ENCODE peak calls at places on chromosomes 3 and 15, in eight cellular contexts. M is sigmoid colon, I is hepatocyte, R is SK-N-MC, P is right cardiac atrium, C is PC-9, E is heart left ventricle, V is pancreas. L is an unnamed sample. For H3K9me3, the result is how much of the 10 kb centered on the place peaks cover.

GRCh38 chr15:33016405-33017024 is 178.0 kb downstream of the FMN1 start:
- DNase-seq in R (no peak), I (no peak), V (no peak), C (no peak), E (no peak), M (no peak), P (no peak), L (no peak)

GRCh38 chr3:94862703-94863102 is 799.8 kb downstream of the NSUN3 start:
- DNase-seq in R (no peak), C (no peak), P (no peak), E (no peak), V (peak), M (no peak), I (peak), L (no peak)

GRCh38 chr15:66184492-66184891 is 69.1 kb downstream of the MEGF11 start:
- DNase-seq in V (no peak), R (no peak), M (no peak), P (no peak), I (no peak), C (no peak), E (no peak), L (no peak)

GRCh38 chr3:52435246-52436101 is 9.4 kb downstream of the SEMA3G start:
- DNase-seq in R (no peak), P (no peak), C (no peak), V (no peak), I (no peak), M (peak), E (no peak), L (no peak)

GRCh38 chr15:84570164-84570692 is 30.6 kb upstream of the ZSCAN2 start:
- DNase-seq in M (peak), R (no peak), I (peak), P (peak), V (peak), E (peak), C (peak), L (peak)

GRCh38 chr3:138367912-138368311 is 19.5 kb downstream of the MRAS start:
- DNase-seq in V (no peak), E (peak), C (no peak), P (peak), I (no peak), M (peak), R (no peak), L (peak)

GRCh38 chr3:127072221-127072771 is 89.4 kb downstream of the PLXNA1 start:
- DNase-seq in E (no peak), V (no peak), R (no peak), C (no peak), M (peak), P (no peak), I (no peak), L (no peak)

GRCh38 chr15:64216722-64217428 is 54.1 kb upstream of the PPIB start:
- DNase-seq in I (peak), P (peak), E (no peak), M (no peak), C (no peak), V (peak), R (no peak), L (no peak)

GRCh38 chr3:120147072-120147871 is 53.0 kb upstream of the GSK3B start:
- DNase-seq in C (peak), E (no peak), V (no peak), R (no peak), P (no peak), M (no peak), I (peak), L (no peak)

GRCh38 chr3:179410317-179410716 is 41.0 kb downstream of the GNB4 start:
- DNase-seq in E (no peak), V (no peak), C (no peak), P (no peak), R (no peak), I (no peak), M (no peak), L (no peak)

GRCh38 chr3:78134496-78134895 is 1094.6 kb downstream of the ROBO2 start:
- DNase-seq in V (no peak), C (no peak), M (no peak), I (no peak), P (no peak), E (no peak), R (no peak), L (no peak)

GRCh38 chr3:94440767-94441493 is 378.1 kb downstream of the NSUN3 start:
- DNase-seq in M (no peak), P (no peak), R (no peak), I (peak), V (no peak), C (no peak), E (no peak), L (no peak)

GRCh38 chr3:179146911-179147570 is 1.1 kb upstream of the PIK3CA start:
- DNase-seq in M (no peak), E (peak), P (no peak), I (peak), C (peak), V (peak), R (peak), L (no peak)

GRCh38 chr3:37308247-37308646 is 133.9 kb upstream of the LRRFIP2 start:
- DNase-seq in I (peak), P (no peak), M (no peak), E (no peak), R (peak), C (no peak), V (no peak), L (no peak)

GRCh38 chr3:54433846-54434245 is 311.5 kb downstream of the CACNA2D3 start:
- DNase-seq in I (peak), V (no peak), M (no peak), C (no peak), R (no peak), P (no peak), E (no peak), L (no peak)

GRCh38 chr15:73866881-73867410 is 6.4 kb upstream of the TBC1D21 start:
- DNase-seq in I (no peak), V (no peak), E (no peak), C (no peak), M (no peak), R (no peak), P (no peak), L (no peak)

GRCh38 chr3:125443923-125444322 is 68.8 kb upstream of the ZNF148 start:
- DNase-seq in I (no peak), E (no peak), R (no peak), V (no peak), M (no peak), C (no peak), P (no peak), L (no peak)

GRCh38 chr3:129233538-129233937 is 15.9 kb upstream of the COPG1 start:
- DNase-seq in M (peak), V (no peak), P (no peak), E (peak), C (no peak), I (no peak), R (no peak), L (peak)

GRCh38 chr15:76448755-76449154 is 112.2 kb downstream of the ISL2 start:
- DNase-seq in I (no peak), R (no peak), M (no peak), E (no peak), P (no peak), C (no peak), V (no peak), L (no peak)

GRCh38 chr3:188349276-188349962 is 195.5 kb downstream of the LPP start:
- DNase-seq in M (no peak), E (no peak), V (no peak), P (peak), C (no peak), I (no peak), R (no peak), L (no peak)

GRCh38 chr15:95247068-95247984 is 1016.0 kb downstream of the MCTP2 start:
- DNase-seq in M (no peak), C (peak), E (no peak), R (no peak), V (no peak), P (no peak), I (peak), L (no peak)

GRCh38 chr3:7913283-7913682 is 588.3 kb upstream of the LMCD1 start:
- DNase-seq in E (no peak), P (no peak), I (no peak), V (no peak), R (no peak), M (no peak), C (no peak), L (no peak)

GRCh38 chr15:64681424-64682024 is 93.9 kb downstream of the RBPMS2 start:
- DNase-seq in R (no peak), E (no peak), C (peak), M (no peak), V (peak), P (no peak), I (peak), L (peak)

GRCh38 chr3:51393096-51393495 is 2.0 kb downstream of the RBM15B start:
- DNase-seq in V (no peak), I (no peak), R (no peak), E (no peak), P (no peak), C (no peak), M (no peak), L (no peak)

DNA sequence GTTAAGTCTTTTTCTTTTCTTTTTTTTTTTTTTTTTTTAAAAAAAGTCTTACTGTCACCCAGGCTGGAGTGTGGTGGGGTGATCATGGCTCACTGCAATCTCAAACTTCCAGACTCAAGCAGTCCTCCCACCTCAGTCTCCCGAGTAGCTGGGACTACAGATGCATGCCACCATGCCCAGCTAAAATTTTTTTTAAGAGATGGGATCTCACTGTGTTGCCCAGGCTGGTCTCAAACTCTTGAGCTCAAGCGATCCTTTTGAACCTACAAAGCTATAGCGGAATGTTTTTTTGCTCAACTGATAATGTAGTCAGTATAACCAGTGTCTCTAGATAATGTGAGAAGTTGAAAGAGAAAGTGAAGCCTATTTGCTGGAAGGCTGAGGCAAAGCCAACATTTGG is 3.9 kb upstream of the IGF2BP2 start:
- DNase-seq in P (no peak), C (no peak), V (no peak), M (no peak), E (no peak), R (no peak), I (no peak), L (no peak)
- H3K9me3 ChIP-seq in P (under half), C (under half), V (under half), M (under half), E (under half), R (under half), I (under half), L (under half)

DNA sequence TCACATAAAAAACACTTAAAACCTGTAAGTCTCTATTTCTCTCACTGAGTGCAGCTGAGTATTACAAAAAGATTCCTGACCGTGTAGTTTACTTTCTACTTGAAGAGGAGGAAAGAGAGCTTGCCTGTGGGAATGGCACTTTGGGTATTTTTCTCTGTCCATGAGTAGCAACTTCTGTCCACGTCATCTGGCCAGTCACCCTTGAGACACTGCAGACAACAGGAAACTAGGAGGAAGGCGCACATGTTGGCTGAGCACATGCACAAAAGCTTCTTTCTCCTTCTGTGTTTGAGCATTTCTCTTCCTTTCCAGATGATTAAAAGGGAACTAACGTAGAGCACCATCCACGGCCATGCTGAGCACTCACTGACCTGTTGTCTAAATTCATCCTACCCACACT is 19.7 kb downstream of the STARD5 start:
- DNase-seq in P (peak), R (no peak), C (no peak), I (no peak), M (no peak), V (no peak), E (peak), L (no peak)
- H3K27ac ChIP-seq in P (no peak), R (no peak), C (no peak), I (no peak), M (peak), V (no peak), E (peak), L (no peak)

DNA sequence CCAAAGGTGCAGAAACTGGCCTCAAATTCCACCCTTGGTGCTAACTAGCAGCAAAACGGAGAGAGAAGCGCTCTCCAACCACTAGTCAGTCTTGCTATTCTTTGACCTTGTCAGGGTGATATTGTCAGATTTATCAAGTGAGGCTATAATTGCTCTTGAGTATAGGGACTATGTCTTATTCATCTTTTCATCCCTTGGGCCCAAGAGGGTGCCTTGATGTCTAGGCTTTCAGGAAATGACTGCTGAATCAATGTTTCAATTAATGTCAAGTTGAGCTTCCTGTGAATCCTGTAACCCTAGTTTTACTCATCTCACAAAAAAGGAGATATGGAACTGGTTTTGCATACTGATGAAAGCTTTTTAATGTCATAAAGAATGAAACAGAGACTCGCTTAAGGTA is 701.3 kb downstream of the EDEM1 start:
- DNase-seq in E (no peak), C (no peak), I (no peak), P (no peak), M (no peak), V (no peak), R (peak), L (no peak)
- H3K9me3 ChIP-seq in E (under half), C (under half), I (under half), P (under half), M (under half), V (under half), R (under half), L (under half)

DNA sequence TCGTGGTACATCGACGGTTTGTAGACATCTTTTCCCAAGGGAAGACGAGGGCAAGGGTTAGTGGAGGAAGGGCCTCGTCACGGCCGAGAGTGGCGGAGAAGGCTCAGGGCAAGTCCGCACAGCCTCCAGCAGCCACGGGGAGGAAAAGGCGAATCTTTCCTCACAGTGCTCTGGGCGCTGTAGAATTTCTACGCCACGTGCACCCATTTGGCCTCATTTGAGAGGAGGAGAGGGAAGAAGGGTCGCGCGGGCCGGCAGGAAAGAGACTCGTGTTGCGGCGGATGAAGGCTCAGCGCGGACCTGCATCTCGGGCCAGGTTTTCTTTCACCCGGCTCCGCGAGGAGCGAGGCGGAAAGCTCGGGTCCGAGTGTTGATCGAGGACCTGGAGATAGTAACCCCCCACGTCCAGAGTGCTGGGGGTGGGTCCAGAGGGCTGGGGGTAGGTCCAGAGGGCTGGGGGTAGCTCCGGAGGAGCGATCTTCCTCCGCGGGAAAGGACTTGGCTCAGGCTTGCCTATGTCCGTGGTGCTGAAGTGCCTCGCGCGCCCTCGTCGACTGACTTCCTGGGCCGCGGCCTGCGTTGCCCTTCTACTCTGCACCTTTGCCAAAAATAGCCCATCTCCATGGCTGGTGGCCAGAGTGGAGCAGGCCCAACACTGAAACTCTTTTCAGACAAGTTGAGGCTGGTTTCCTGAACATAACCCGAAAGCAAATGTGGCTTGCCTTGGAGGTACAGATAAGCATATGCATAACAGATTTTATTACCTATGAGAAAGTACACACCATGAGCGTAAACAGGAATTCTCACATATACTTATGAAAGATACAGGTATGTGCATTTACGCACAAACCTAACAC is 1.1 kb downstream of the SLC35G2 start:
- DNase-seq in P (peak), R (no peak), I (peak), M (peak), E (peak), C (peak), V (peak), L (peak)
- H3K27ac ChIP-seq in P (peak), R (no peak), I (no peak), M (peak), E (peak), C (peak), V (peak), L (peak)

GRCh38 chr3:134503266-134503665 is 17.4 kb downstream of the CEP63 start:
- DNase-seq in V (no peak), C (no peak), E (no peak), I (no peak), R (no peak), M (no peak), P (no peak), L (no peak)

GRCh38 chr3:134505485-134505884 is 19.6 kb downstream of the CEP63 start:
- DNase-seq in C (no peak), R (no peak), I (no peak), M (no peak), V (no peak), E (no peak), P (no peak), L (no peak)
- H3K9me3 ChIP-seq in C (under half), R (under half), I (under half), M (under half), V (under half), E (under half), P (under half), L (under half)

GRCh38 chr15:22959451-22960101 is 20.6 kb downstream of the CYFIP1 start:
- DNase-seq in E (no peak), P (no peak), R (no peak), I (no peak), M (peak), V (no peak), C (no peak), L (no peak)

GRCh38 chr15:22956980-22957264 is 23.2 kb downstream of the CYFIP1 start:
- DNase-seq in V (no peak), C (no peak), P (no peak), M (peak), I (no peak), E (no peak), R (no peak), L (no peak)

GRCh38 chr15:22960587-22960986 is 19.6 kb downstream of the CYFIP1 start:
- DNase-seq in I (no peak), V (no peak), P (no peak), M (peak), R (no peak), E (no peak), C (no peak), L (no peak)

GRCh38 chr15:22960126-22960525 is 20.0 kb downstream of the CYFIP1 start:
- DNase-seq in E (no peak), P (no peak), R (no peak), I (no peak), C (no peak), M (peak), V (no peak), L (no peak)

DNA sequence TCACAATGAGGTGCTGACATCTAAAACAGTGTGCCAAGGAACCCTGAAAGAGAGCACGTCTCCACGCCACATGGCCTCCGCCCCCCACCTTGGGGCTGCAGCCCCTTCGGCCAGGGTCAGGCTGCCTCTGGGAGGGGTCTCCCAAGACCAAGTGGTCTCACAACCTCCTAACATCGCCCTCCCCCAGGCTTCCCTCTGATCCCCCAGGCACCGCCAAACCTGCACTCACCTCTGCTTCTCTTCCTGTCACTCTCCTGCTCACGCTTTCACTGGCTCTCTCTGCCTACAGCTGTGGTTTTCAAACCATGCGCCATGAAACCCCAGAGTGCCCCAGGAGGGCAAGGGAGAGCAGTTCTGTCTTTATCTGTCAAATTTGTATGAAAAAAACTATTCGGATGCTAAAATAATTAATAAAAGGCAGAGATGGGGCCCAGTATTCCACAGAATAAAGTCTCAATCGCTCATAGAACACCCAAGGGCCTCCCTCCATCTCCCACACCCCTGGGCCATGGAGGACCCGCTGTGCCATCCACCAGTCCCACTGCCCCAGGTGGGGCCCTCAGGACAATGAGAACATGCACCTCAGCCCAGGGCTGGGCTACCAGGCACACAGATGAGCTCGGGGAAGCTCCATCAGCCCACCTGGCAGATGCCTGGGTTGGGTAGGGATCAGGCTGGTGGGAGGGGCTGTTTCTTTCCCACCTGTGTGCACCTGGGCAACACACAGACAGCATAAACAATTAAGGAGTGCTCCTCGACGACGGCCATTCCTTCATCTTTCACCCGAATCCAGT is 21.5 kb downstream of the CYFIP1 start:
- DNase-seq in E (no peak), M (peak), C (no peak), P (no peak), I (no peak), R (no peak), V (no peak), L (no peak)
- H3K27ac ChIP-seq in E (no peak), M (no peak), C (no peak), P (no peak), I (no peak), R (no peak), V (no peak), L (no peak)

GRCh38 chr15:46556559-46556958 is 921.7 kb downstream of the SQOR start:
- DNase-seq in E (no peak), R (no peak), P (no peak), V (no peak), I (no peak), M (no peak), C (no peak), L (no peak)
- H3K9me3 ChIP-seq in E (under half), R (under half), P (under half), V (under half), I (under half), M (under half), C (under half), L (under half)